ENCODE peak calls at places on chromosomes 12 and 14, in seven cellular contexts. One of them, this sample, is unnamed.

GRCh38 chr14:89252887-89253532 is 164.0 kb downstream of the FOXN3 start:
- DNase-seq in A673: peak
- DNase-seq in mucosa of descending colon: no peak
- DNase-seq in stomach: no peak
- DNase-seq in astrocyte of the spinal cord: no peak
- DNase-seq in GM12865: no peak
- DNase-seq in brain microvascular endothelial cell: no peak
- DNase-seq in this sample: no peak

GRCh38 chr14:65224799-65225198 is 122.5 kb upstream of the MAX start:
- DNase-seq in GM12865: peak
- DNase-seq in mucosa of descending colon: no peak
- DNase-seq in stomach: peak
- DNase-seq in brain microvascular endothelial cell: no peak
- DNase-seq in astrocyte of the spinal cord: no peak
- DNase-seq in A673: peak
- DNase-seq in this sample: no peak

GRCh38 chr12:25962932-25963525 is 4.5 kb downstream of the RASSF8 start:
- DNase-seq in GM12865: no peak
- DNase-seq in brain microvascular endothelial cell: no peak
- DNase-seq in stomach: no peak
- DNase-seq in A673: no peak
- DNase-seq in astrocyte of the spinal cord: peak
- DNase-seq in mucosa of descending colon: no peak
- DNase-seq in this sample: no peak

GRCh38 chr12:55745361-55746146 is 2.6 kb downstream of the GDF11 start:
- DNase-seq in brain microvascular endothelial cell: no peak
- DNase-seq in stomach: no peak
- DNase-seq in A673: peak
- DNase-seq in GM12865: no peak
- DNase-seq in mucosa of descending colon: no peak
- DNase-seq in astrocyte of the spinal cord: peak
- DNase-seq in this sample: no peak

GRCh38 chr14:101862177-101862576 is 100.7 kb downstream of the PPP2R5C start:
- DNase-seq in GM12865: no peak
- DNase-seq in stomach: no peak
- DNase-seq in mucosa of descending colon: no peak
- DNase-seq in brain microvascular endothelial cell: no peak
- DNase-seq in A673: no peak
- DNase-seq in astrocyte of the spinal cord: peak
- DNase-seq in this sample: no peak

GRCh38 chr12:103799504-103800251 is 41.4 kb downstream of the NT5DC3 start:
- DNase-seq in A673: peak
- DNase-seq in astrocyte of the spinal cord: peak
- DNase-seq in GM12865: no peak
- DNase-seq in brain microvascular endothelial cell: peak
- DNase-seq in mucosa of descending colon: peak
- DNase-seq in stomach: no peak
- DNase-seq in this sample: no peak

GRCh38 chr12:110340706-110341105 is 59.7 kb downstream of the ATP2A2 start:
- DNase-seq in A673: no peak
- DNase-seq in astrocyte of the spinal cord: no peak
- DNase-seq in GM12865: no peak
- DNase-seq in brain microvascular endothelial cell: no peak
- DNase-seq in stomach: no peak
- DNase-seq in mucosa of descending colon: no peak
- DNase-seq in this sample: no peak

GRCh38 chr12:120529641-120530314 is 820 bp upstream of the COQ5 start:
- DNase-seq in brain microvascular endothelial cell: peak
- DNase-seq in GM12865: peak
- DNase-seq in stomach: peak
- DNase-seq in astrocyte of the spinal cord: peak
- DNase-seq in A673: peak
- DNase-seq in mucosa of descending colon: no peak
- DNase-seq in this sample: no peak

GRCh38 chr12:13171921-13172859 is 24.3 kb upstream of the EMP1 start:
- DNase-seq in A673: no peak
- DNase-seq in stomach: no peak
- DNase-seq in astrocyte of the spinal cord: no peak
- DNase-seq in mucosa of descending colon: no peak
- DNase-seq in GM12865: peak
- DNase-seq in brain microvascular endothelial cell: no peak
- DNase-seq in this sample: no peak

GRCh38 chr12:49089831-49090773 is 4.5 kb downstream of the DHH start:
- DNase-seq in stomach: peak
- DNase-seq in astrocyte of the spinal cord: peak
- DNase-seq in brain microvascular endothelial cell: no peak
- DNase-seq in A673: peak
- DNase-seq in mucosa of descending colon: no peak
- DNase-seq in GM12865: peak
- DNase-seq in this sample: no peak

GRCh38 chr12:54486173-54486867 is 11.2 kb upstream of the NCKAP1L start:
- DNase-seq in mucosa of descending colon: no peak
- DNase-seq in brain microvascular endothelial cell: no peak
- DNase-seq in astrocyte of the spinal cord: no peak
- DNase-seq in GM12865: peak
- DNase-seq in A673: no peak
- DNase-seq in stomach: no peak
- DNase-seq in this sample: no peak

GRCh38 chr12:102376251-102376747 is 104.1 kb downstream of the IGF1 start:
- DNase-seq in GM12865: no peak
- DNase-seq in stomach: no peak
- DNase-seq in astrocyte of the spinal cord: no peak
- DNase-seq in mucosa of descending colon: no peak
- DNase-seq in A673: no peak
- DNase-seq in brain microvascular endothelial cell: peak
- DNase-seq in this sample: no peak

GRCh38 chr12:111068281-111068680 is 147.9 kb upstream of the MYL2 start:
- DNase-seq in stomach: no peak
- DNase-seq in A673: peak
- DNase-seq in astrocyte of the spinal cord: no peak
- DNase-seq in GM12865: no peak
- DNase-seq in mucosa of descending colon: no peak
- DNase-seq in brain microvascular endothelial cell: no peak
- DNase-seq in this sample: no peak

GRCh38 chr14:23125006-23125405 is 6.0 kb upstream of the CEBPE start:
- DNase-seq in mucosa of descending colon: no peak
- DNase-seq in astrocyte of the spinal cord: no peak
- DNase-seq in stomach: no peak
- DNase-seq in GM12865: no peak
- DNase-seq in A673: no peak
- DNase-seq in brain microvascular endothelial cell: no peak
- DNase-seq in this sample: no peak

GRCh38 chr14:91606851-91607250 is 96.7 kb upstream of the PPP4R3A start:
- DNase-seq in mucosa of descending colon: no peak
- DNase-seq in astrocyte of the spinal cord: no peak
- DNase-seq in brain microvascular endothelial cell: no peak
- DNase-seq in GM12865: no peak
- DNase-seq in stomach: no peak
- DNase-seq in A673: no peak
- DNase-seq in this sample: no peak

GRCh38 chr12:120879102-120879501 is 25.1 kb downstream of the SPPL3 start:
- DNase-seq in mucosa of descending colon: no peak
- DNase-seq in astrocyte of the spinal cord: no peak
- DNase-seq in brain microvascular endothelial cell: no peak
- DNase-seq in GM12865: no peak
- DNase-seq in stomach: no peak
- DNase-seq in A673: no peak
- DNase-seq in this sample: no peak

GRCh38 chr14:81402123-81402495 is 2.0 kb upstream of the STON2 start:
- DNase-seq in astrocyte of the spinal cord: peak
- DNase-seq in GM12865: no peak
- DNase-seq in mucosa of descending colon: no peak
- DNase-seq in A673: no peak
- DNase-seq in stomach: no peak
- DNase-seq in brain microvascular endothelial cell: no peak
- DNase-seq in this sample: no peak

GRCh38 chr12:30687265-30687986 is 8.2 kb downstream of the IPO8 start:
- DNase-seq in astrocyte of the spinal cord: no peak
- DNase-seq in A673: no peak
- DNase-seq in mucosa of descending colon: no peak
- DNase-seq in stomach: no peak
- DNase-seq in GM12865: no peak
- DNase-seq in brain microvascular endothelial cell: no peak
- DNase-seq in this sample: no peak

GRCh38 chr12:20549115-20549719 is 145.9 kb upstream of the SLCO1C1 start:
- DNase-seq in astrocyte of the spinal cord: peak
- DNase-seq in stomach: no peak
- DNase-seq in GM12865: no peak
- DNase-seq in brain microvascular endothelial cell: peak
- DNase-seq in mucosa of descending colon: no peak
- DNase-seq in A673: peak
- DNase-seq in this sample: no peak

GRCh38 chr14:73462078-73462715 is 3.9 kb upstream of the NUMB start:
- DNase-seq in astrocyte of the spinal cord: peak
- DNase-seq in brain microvascular endothelial cell: no peak
- DNase-seq in A673: peak
- DNase-seq in stomach: peak
- DNase-seq in GM12865: no peak
- DNase-seq in mucosa of descending colon: peak
- DNase-seq in this sample: no peak
- H3K4me3 ChIP-seq in astrocyte of the spinal cord: no peak
- H3K4me3 ChIP-seq in brain microvascular endothelial cell: peak
- H3K4me3 ChIP-seq in A673: peak
- H3K4me3 ChIP-seq in stomach: peak
- H3K4me3 ChIP-seq in GM12865: no peak
- H3K4me3 ChIP-seq in mucosa of descending colon: no peak
- H3K4me3 ChIP-seq in this sample: no peak

GRCh38 chr12:46383654-46384450 is 11.3 kb upstream of the SLC38A2 start:
- DNase-seq in stomach: peak
- DNase-seq in astrocyte of the spinal cord: peak
- DNase-seq in brain microvascular endothelial cell: peak
- DNase-seq in GM12865: peak
- DNase-seq in A673: peak
- DNase-seq in mucosa of descending colon: peak
- DNase-seq in this sample: peak

GRCh38 chr12:46382425-46382973 is 9.9 kb upstream of the SLC38A2 start:
- DNase-seq in A673: no peak
- DNase-seq in GM12865: no peak
- DNase-seq in astrocyte of the spinal cord: peak
- DNase-seq in brain microvascular endothelial cell: no peak
- DNase-seq in mucosa of descending colon: peak
- DNase-seq in stomach: no peak
- DNase-seq in this sample: no peak

GRCh38 chr12:46380881-46381280 is 8.3 kb upstream of the SLC38A2 start:
- DNase-seq in A673: no peak
- DNase-seq in GM12865: no peak
- DNase-seq in brain microvascular endothelial cell: no peak
- DNase-seq in stomach: no peak
- DNase-seq in mucosa of descending colon: no peak
- DNase-seq in astrocyte of the spinal cord: no peak
- DNase-seq in this sample: no peak

GRCh38 chr12:46384451-46385301 is 12.1 kb upstream of the SLC38A2 start:
- DNase-seq in stomach: no peak
- DNase-seq in GM12865: no peak
- DNase-seq in brain microvascular endothelial cell: no peak
- DNase-seq in astrocyte of the spinal cord: no peak
- DNase-seq in A673: no peak
- DNase-seq in mucosa of descending colon: no peak
- DNase-seq in this sample: no peak

DNA sequence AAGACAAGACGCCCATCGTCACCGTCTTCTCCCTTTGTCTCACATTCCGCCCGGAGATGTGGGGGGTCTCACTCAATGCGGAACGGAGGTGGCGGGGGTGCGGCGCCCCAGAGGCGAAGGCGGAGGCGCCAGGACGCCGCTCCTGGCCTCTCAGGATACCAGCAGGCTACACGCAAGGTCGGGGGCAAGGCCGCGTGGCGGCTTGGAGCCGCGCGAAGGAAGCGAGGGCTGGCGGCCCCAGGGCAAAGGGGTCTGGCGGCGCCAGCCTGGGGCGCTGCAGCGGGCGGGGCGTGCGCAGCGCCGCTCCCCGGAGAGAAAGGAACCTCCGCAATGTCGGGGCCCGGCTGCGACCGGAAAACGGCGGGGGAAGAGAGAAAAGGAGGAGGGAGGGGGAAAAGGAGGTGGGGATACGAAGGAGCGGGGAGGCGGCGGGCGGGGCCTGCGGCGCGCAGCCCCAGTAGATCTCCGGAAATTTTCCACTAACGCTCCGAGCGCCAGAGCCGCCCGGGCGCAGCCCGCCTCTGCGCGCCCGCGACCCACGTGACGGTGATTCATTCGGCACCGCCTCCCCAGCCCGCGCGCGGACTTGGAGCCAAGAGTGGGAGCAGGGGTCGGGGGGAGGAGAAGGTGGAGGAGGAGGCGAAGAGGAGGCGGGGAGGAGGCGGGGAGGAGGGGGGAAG is 10.5 kb upstream of the SLC38A2 start:
- DNase-seq in mucosa of descending colon: peak
- DNase-seq in GM12865: peak
- DNase-seq in stomach: peak
- DNase-seq in astrocyte of the spinal cord: peak
- DNase-seq in A673: peak
- DNase-seq in brain microvascular endothelial cell: peak
- DNase-seq in this sample: peak
- TF ChIP-seq CTCF in mucosa of descending colon: no peak
- TF ChIP-seq CTCF in GM12865: peak
- TF ChIP-seq CTCF in stomach: no peak
- TF ChIP-seq CTCF in astrocyte of the spinal cord: no peak
- TF ChIP-seq CTCF in A673: peak
- TF ChIP-seq CTCF in brain microvascular endothelial cell: peak
- TF ChIP-seq CTCF in this sample: no peak

GRCh38 chr12:93592641-93593396 is 20.3 kb downstream of the SOCS2 start:
- DNase-seq in brain microvascular endothelial cell: no peak
- DNase-seq in stomach: no peak
- DNase-seq in mucosa of descending colon: no peak
- DNase-seq in GM12865: no peak
- DNase-seq in A673: no peak
- DNase-seq in astrocyte of the spinal cord: no peak
- DNase-seq in this sample: no peak
- H3K4me3 ChIP-seq in brain microvascular endothelial cell: no peak
- H3K4me3 ChIP-seq in stomach: no peak
- H3K4me3 ChIP-seq in mucosa of descending colon: no peak
- H3K4me3 ChIP-seq in GM12865: no peak
- H3K4me3 ChIP-seq in A673: no peak
- H3K4me3 ChIP-seq in astrocyte of the spinal cord: no peak
- H3K4me3 ChIP-seq in this sample: no peak

DNA sequence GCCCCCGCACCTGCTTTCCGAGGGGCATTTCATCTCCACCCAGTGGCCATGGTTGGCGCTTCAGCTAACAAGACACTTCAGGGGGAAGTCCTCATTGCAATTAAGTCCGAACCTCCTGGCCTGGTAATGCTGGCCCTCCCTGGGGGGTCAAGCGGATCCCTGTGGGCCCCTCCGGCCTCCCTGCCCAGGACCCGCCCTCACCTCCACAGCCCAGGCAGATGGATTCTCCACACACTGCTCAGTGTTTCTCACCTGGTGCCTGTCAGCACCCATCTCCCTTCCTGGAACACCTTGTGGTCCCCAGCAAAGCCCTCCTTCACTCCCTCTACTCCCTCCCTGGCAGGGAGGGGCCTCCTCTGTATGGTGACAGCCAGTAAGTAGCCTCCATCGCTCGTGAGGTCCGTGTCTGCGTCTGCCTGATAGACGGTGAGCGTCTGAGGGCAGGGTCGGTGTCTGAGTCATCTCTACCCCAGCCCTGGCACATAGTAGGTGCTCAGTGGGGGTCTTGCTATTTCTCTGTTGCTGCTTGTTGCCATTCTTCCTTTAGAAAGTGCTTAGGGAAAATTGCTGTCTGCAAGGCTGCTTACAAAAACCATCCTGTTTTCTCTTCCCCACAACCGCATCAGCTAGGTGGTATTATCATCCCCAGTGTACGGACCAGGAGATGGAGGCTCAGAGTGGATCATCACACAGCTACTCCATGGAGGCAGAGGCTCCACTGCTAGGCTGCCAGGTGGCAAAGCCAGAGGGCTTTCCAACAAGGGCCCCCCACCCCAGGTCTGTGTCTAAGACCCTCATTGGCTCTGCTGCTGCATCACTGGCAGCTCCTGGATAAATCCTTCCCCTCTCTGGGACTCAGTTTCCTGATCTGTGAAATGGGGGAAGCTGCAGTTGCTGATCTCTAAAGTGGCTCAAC is 39.7 kb upstream of the EML1 start:
- DNase-seq in GM12865: no peak
- DNase-seq in stomach: no peak
- DNase-seq in astrocyte of the spinal cord: no peak
- DNase-seq in mucosa of descending colon: no peak
- DNase-seq in A673: no peak
- DNase-seq in brain microvascular endothelial cell: no peak
- DNase-seq in this sample: no peak
- TF ChIP-seq CTCF in GM12865: no peak
- TF ChIP-seq CTCF in stomach: no peak
- TF ChIP-seq CTCF in astrocyte of the spinal cord: peak
- TF ChIP-seq CTCF in mucosa of descending colon: no peak
- TF ChIP-seq CTCF in A673: no peak
- TF ChIP-seq CTCF in brain microvascular endothelial cell: peak
- TF ChIP-seq CTCF in this sample: no peak